ENCODE peak calls at places on chromosome 2, in five cellular contexts. Y, Q, L, D and Z are unnamed samples.

GRCh38 chr2:1550658-1551316 is 137.5 kb downstream of the TPO start:
- DNase-seq in Q (no peak), D (peak; percentile 29), L (peak; percentile 50), Y (peak; percentile 45), Z (peak; percentile 26)

GRCh38 chr2:191935247-191935646 is 88.4 kb upstream of the CAVIN2 start:
- DNase-seq in D (no peak), L (no peak), Y (peak; percentile 10), Q (no peak), Z (no peak)

GRCh38 chr2:19648583-19648982 is 253.2 kb downstream of the TTC32 start:
- DNase-seq in D (peak; percentile 90), Y (no peak), L (peak; percentile 93), Q (no peak), Z (peak; percentile 97)

GRCh38 chr2:26246818-26247217 is 2.1 kb downstream of the HADHB start:
- DNase-seq in D (peak; percentile 57), Q (no peak), L (peak; percentile 69), Y (no peak), Z (peak; percentile 94)

GRCh38 chr2:168244318-168244717 is 3.1 kb downstream of the STK39 start:
- DNase-seq in D (peak; percentile 11), L (peak; percentile 89), Y (no peak), Q (peak; percentile 74), Z (no peak)

GRCh38 chr2:66700181-66700686 is 265.3 kb downstream of the MEIS1 start:
- DNase-seq in Q (no peak), Y (no peak), L (peak; percentile 42), D (no peak), Z (no peak)

GRCh38 chr2:240731327-240731626 is 39.6 kb downstream of the AQP12A start:
- DNase-seq in D (no peak), Y (no peak), Q (no peak), L (no peak), Z (no peak)

GRCh38 chr2:115939902-115940301 is 1497.5 kb downstream of the DPP10 start:
- DNase-seq in L (no peak), Y (no peak), D (no peak), Q (no peak), Z (no peak)

GRCh38 chr2:162245737-162246136 is 2.5 kb upstream of the FAP start:
- DNase-seq in D (peak; percentile 45), Q (no peak), Y (no peak), L (peak; percentile 99), Z (peak; percentile 81)

GRCh38 chr2:186903183-186903582 is 54.2 kb upstream of the ZSWIM2 start:
- DNase-seq in L (peak; percentile 8), Y (no peak), D (peak; percentile 57), Q (no peak), Z (peak; percentile 30)

GRCh38 chr2:173493874-173494273 is 139.2 kb downstream of the CDCA7 start:
- DNase-seq in Y (no peak), D (no peak), Q (no peak), L (peak; percentile 5), Z (no peak)

GRCh38 chr2:109143214-109144187 is 14.5 kb downstream of the SH3RF3 start:
- DNase-seq in Q (no peak), Y (no peak), L (no peak), D (no peak), Z (no peak)

GRCh38 chr2:63842149-63843061 is 709 bp downstream of the UGP2 start:
- DNase-seq in L (peak; percentile 70), Q (peak; percentile 73), Y (peak; percentile 10), D (peak; percentile 93), Z (peak; percentile 81)

GRCh38 chr2:239158641-239159475 is 242.0 kb downstream of the HDAC4 start:
- DNase-seq in D (no peak), Y (peak; percentile 3), L (no peak), Q (no peak), Z (no peak)

GRCh38 chr2:151827564-151828142 is 568 bp downstream of the ARL5A start:
- DNase-seq in L (peak; percentile 26), Q (peak; percentile 23), D (peak; percentile 21), Y (no peak), Z (peak; percentile 19)

GRCh38 chr2:10768063-10768507 is 44.5 kb downstream of the PDIA6 start:
- DNase-seq in L (no peak), D (no peak), Q (no peak), Y (no peak), Z (no peak)

GRCh38 chr2:100786297-100786658 is 33.7 kb upstream of the NPAS2 start:
- DNase-seq in D (peak; percentile 66), Y (peak; percentile 17), Q (no peak), L (peak; percentile 93), Z (peak; percentile 75)

GRCh38 chr2:225008935-225009334 is 33.3 kb downstream of the DOCK10 start:
- DNase-seq in Q (peak; percentile 5), Y (no peak), L (peak; percentile 32), D (peak; percentile 26), Z (no peak)

GRCh38 chr2:3662239-3662638 is 4.2 kb downstream of the ALLC start:
- DNase-seq in D (no peak), Q (no peak), L (no peak), Y (no peak), Z (no peak)

GRCh38 chr2:51789908-51790307 is 758.0 kb upstream of the NRXN1 start:
- DNase-seq in Q (no peak), L (peak; percentile 15), D (no peak), Y (no peak), Z (peak; percentile 35)

GRCh38 chr2:51790854-51791253 is 758.9 kb upstream of the NRXN1 start:
- DNase-seq in D (no peak), Y (no peak), Q (no peak), L (no peak), Z (no peak)

DNA sequence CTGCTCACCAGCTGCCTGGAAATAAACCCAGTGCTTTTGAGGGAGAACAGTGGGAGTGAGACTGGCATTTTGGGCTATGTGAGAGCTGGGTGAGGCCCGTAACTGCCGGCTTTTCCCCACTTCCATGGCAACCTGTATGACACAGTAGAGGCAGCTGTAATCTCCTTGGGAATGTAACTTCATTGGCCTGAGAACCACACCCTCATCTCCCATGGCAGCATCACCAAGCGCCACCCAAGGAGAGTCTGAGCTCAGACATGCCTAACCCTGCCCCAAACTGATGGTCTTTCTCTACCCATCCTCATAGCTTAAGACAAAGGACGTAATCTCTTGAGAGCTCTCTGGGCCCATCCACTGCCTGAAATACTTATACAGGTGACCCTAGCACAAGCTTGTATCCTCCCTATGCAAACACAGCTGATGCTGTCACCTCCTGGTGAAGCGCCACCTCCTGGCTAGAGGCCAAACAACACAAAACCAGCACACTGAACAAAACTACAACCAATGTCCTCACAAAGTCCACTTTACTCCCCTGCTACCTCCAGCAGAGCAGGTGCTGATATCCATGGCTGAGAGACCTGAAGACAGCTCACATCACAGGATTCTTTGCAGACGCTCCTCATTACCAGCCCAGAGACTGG is 763.4 kb upstream of the NRXN1 start:
- DNase-seq in Q (peak; percentile 17), Y (no peak), D (no peak), L (peak; percentile 32), Z (no peak)
- TF ChIP-seq CTCF in Q (peak; percentile 62), Y (no peak), D (no peak), L (peak; percentile 47), Z (peak; percentile 9)

GRCh38 chr2:156435392-156435724 is 821 bp upstream of the GPD2 start:
- DNase-seq in Y (no peak), D (no peak), Q (no peak), L (no peak), Z (no peak)

GRCh38 chr2:156435725-156436476 is at the start of gene GPD2:
- DNase-seq in L (peak; percentile 86), Q (no peak), Y (peak; percentile 85), D (peak; percentile 88), Z (peak; percentile 87)

GRCh38 chr2:156437876-156438410 is 1.8 kb downstream of the GPD2 start:
- DNase-seq in Y (no peak), D (no peak), L (peak; percentile 97), Q (no peak), Z (peak; percentile 42)

GRCh38 chr2:156436477-156437085 is 402 bp downstream of the GPD2 start:
- DNase-seq in Y (peak; percentile 25), L (peak; percentile 44), Q (no peak), D (peak; percentile 37), Z (no peak)

GRCh38 chr2:156437272-156437671 is 1.1 kb downstream of the GPD2 start:
- DNase-seq in L (peak; percentile 72), D (peak; percentile 77), Y (peak; percentile 15), Q (no peak), Z (peak; percentile 71)
- H3K4me3 ChIP-seq in L (peak overlapping the region; percentile 67), D (peak overlapping the region; percentile 75), Y (peak overlapping the region; percentile 77), Q (no peak overlapping the region), Z (peak overlapping the region; percentile 82)

GRCh38 chr2:232439758-232440135 is 16.2 kb upstream of the ALPI start:
- DNase-seq in D (no peak), Y (no peak), L (no peak), Q (no peak), Z (no peak)

GRCh38 chr2:232441147-232441651 is 14.8 kb upstream of the ALPI start:
- DNase-seq in D (no peak), Y (no peak), L (no peak), Q (no peak), Z (no peak)

GRCh38 chr2:232447091-232447620 is 8.8 kb upstream of the ALPI start:
- DNase-seq in L (no peak), D (no peak), Q (no peak), Y (no peak), Z (no peak)

GRCh38 chr2:232447638-232448472 is 8.1 kb upstream of the ALPI start:
- DNase-seq in Q (no peak), Y (peak; percentile 53), D (no peak), L (no peak), Z (no peak)

DNA sequence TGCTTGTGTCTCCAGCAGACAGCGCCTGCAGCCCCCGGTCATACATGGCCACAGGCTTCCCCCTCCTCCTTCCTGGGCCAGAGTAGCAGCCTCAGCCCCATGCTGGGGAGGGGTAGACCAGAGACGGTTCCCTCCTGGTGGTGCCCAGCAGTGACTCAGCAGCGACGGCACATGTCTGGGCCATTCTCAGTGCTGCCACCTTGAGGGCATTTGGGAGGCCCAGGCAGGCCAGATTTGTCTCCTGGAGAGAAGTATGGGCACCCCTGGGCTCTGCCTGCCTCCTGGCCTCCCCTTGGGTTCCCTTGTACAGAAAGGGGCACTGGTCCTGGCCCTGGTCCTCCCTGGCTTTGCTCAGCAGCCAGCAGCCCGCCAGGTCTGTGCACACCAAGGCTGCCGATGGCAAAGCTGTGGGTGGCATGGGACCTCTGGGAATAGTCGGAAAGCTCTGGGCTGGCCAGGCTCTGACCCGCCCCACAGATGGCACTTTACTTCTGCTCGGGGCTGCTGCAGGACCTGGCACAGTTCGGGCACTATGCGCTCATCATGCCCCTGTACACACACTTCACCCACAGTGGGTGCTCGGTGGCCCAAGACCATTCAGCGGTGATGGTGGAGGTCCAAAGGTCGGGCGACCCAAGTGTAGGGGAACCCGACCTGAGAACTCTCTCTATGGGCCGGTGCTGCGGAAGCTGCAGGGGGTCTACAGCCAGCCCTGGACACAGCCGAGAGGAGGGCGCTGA is 11.4 kb upstream of the ALPI start:
- DNase-seq in D (peak; percentile 42), L (peak; percentile 82), Y (no peak), Q (peak; percentile 56), Z (peak; percentile 67)
- TF ChIP-seq CTCF in D (peak; percentile 42), L (peak; percentile 84), Y (no peak), Q (peak; percentile 63), Z (peak; percentile 80)

GRCh38 chr2:230067990-230068657 is 600 bp downstream of the SLC16A14 start:
- DNase-seq in Q (no peak), L (peak; percentile 60), Y (peak; percentile 65), D (peak; percentile 28), Z (no peak)
- H3K4me3 ChIP-seq in Q (peak overlapping the region; percentile 9), L (peak overlapping the region; percentile 65), Y (peak overlapping the region; percentile 80), D (peak overlapping the region; percentile 66), Z (peak overlapping the region; percentile 42)

GRCh38 chr2:178860551-178860950 is 53.3 kb upstream of the TTN start:
- DNase-seq in L (peak; percentile 34), D (peak; percentile 60), Y (no peak), Q (no peak), Z (peak; percentile 61)
- TF ChIP-seq CTCF in L (peak; percentile 46), D (peak; percentile 12), Y (no peak), Q (no peak), Z (peak; percentile 36)

GRCh38 chr2:227862227-227862740 is 9.1 kb upstream of the DAW1 start:
- DNase-seq in Y (no peak), D (peak; percentile 86), Q (peak; percentile 65), L (peak; percentile 76), Z (peak; percentile 82)
- H3K4me3 ChIP-seq in Y (no peak overlapping the region), D (no peak overlapping the region), Q (no peak overlapping the region), L (no peak overlapping the region), Z (no peak overlapping the region)